ENCODE peak calls at places on chromosomes 16 and 17, in four cellular contexts. E is OCI-LY7, K is testis, O is psoas muscle. T is an unnamed sample.

GRCh38 chr17:31580331-31581021 is 189.0 kb downstream of the RAB11FIP4 start:
- DNase-seq in E (no peak), K (no peak), O (peak), T (no peak)

GRCh38 chr16:4578961-4579530 is 22.9 kb downstream of the C16orf96 start:
- DNase-seq in E (no peak), K (no peak), O (no peak), T (no peak)

GRCh38 chr17:76350463-76350862 is 3.3 kb downstream of the PRPSAP1 start:
- DNase-seq in E (no peak), K (no peak), O (no peak), T (no peak)

GRCh38 chr17:61349350-61349749 is 50.3 kb upstream of the TBX2 start:
- DNase-seq in E (no peak), K (no peak), O (no peak), T (peak)

GRCh38 chr17:18321309-18321708 is 6.2 kb downstream of the SMCR8 start:
- DNase-seq in E (no peak), K (no peak), O (no peak), T (peak)

GRCh38 chr17:79632432-79632735 is 21.5 kb upstream of the RBFOX3 start:
- DNase-seq in E (no peak), K (no peak), O (peak), T (no peak)

GRCh38 chr16:67019171-67019570 is 9.8 kb upstream of the CBFB start:
- DNase-seq in E (no peak), K (peak), O (no peak), T (no peak)

GRCh38 chr17:19345486-19346350 is 16.8 kb downstream of the B9D1 start:
- DNase-seq in E (no peak), K (no peak), O (no peak), T (no peak)

GRCh38 chr17:35587074-35587961 is at the start of gene AP2B1:
- DNase-seq in E (peak), K (peak), O (peak), T (peak)

GRCh38 chr17:49602783-49603182 is 27.1 kb downstream of the NXPH3 start:
- DNase-seq in E (no peak), K (no peak), O (no peak), T (no peak)

GRCh38 chr17:57016066-57016763 is 38.3 kb downstream of the SCPEP1 start:
- DNase-seq in E (no peak), K (no peak), O (no peak), T (no peak)

GRCh38 chr17:74842599-74843351 is 16.9 kb downstream of the GRIN2C start:
- DNase-seq in E (no peak), K (peak), O (peak), T (peak)

GRCh38 chr17:49728425-49728824 is 20.7 kb upstream of the SLC35B1 start:
- DNase-seq in E (no peak), K (no peak), O (no peak), T (no peak)

GRCh38 chr16:75260856-75261589 is 9.6 kb upstream of the BCAR1 start:
- DNase-seq in E (no peak), K (no peak), O (no peak), T (no peak)

GRCh38 chr17:72381597-72382397 is 261.0 kb downstream of the SOX9 start:
- DNase-seq in E (no peak), K (no peak), O (no peak), T (peak)

GRCh38 chr17:78415821-78416301 is 37.4 kb downstream of the PGS1 start:
- DNase-seq in E (no peak), K (no peak), O (no peak), T (no peak)

GRCh38 chr16:46789499-46790414 is 41.2 kb downstream of the C16orf87 start:
- DNase-seq in E (peak), K (peak), O (peak), T (peak)

GRCh38 chr17:38745545-38745944 is 2.6 kb downstream of the PCGF2 start:
- DNase-seq in E (peak), K (no peak), O (peak), T (no peak)

GRCh38 chr16:70470927-70471341 is 16.5 kb downstream of the FCSK start:
- DNase-seq in E (no peak), K (peak), O (no peak), T (peak)

GRCh38 chr16:58048914-58049696 is 23.6 kb downstream of the MMP15 start:
- DNase-seq in E (no peak), K (no peak), O (peak), T (no peak)

GRCh38 chr16:89164436-89164835 is 7.1 kb upstream of the CDH15 start:
- DNase-seq in E (no peak), K (no peak), O (no peak), T (no peak)

GRCh38 chr16:89167425-89167941 is 4.1 kb upstream of the CDH15 start:
- DNase-seq in E (peak), K (peak), O (peak), T (peak)

GRCh38 chr16:89168381-89169189 is 3.0 kb upstream of the CDH15 start:
- DNase-seq in E (peak), K (no peak), O (peak), T (no peak)

GRCh38 chr16:89164847-89165684 is 6.5 kb upstream of the CDH15 start:
- DNase-seq in E (no peak), K (no peak), O (peak), T (no peak)

GRCh38 chr16:89166696-89167424 is 4.7 kb upstream of the CDH15 start:
- DNase-seq in E (no peak), K (no peak), O (peak), T (no peak)
- H3K27ac ChIP-seq in E (no peak), K (no peak), O (no peak), T (no peak)

DNA sequence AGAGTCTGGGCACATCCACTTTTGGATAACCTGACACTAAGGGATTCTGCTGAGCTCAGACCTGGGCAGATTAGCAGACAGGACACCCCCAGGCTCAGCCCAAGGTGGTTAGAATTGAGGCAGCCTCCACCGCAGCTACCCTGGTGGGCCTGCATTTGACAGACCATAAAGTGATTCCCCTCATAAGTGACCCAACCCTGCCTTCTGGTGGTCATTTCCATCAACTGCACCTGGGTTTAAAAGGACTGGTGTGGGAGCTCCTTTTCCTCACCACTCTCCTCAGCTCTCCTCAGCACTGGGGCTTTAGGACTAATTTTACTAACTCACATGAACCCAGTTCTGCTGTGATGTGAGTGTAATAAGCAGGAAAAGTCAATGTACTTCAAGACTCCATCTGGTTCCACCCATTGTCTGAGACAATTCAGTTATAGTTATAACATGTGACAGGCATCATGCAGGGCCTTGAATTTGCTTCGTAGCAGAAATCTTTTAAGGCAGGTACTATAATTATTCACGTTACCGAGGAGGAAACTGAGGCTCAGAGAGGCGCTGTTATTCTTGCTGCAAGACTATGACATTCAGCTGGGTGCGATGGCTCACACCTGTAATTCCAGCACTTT is 42.5 kb downstream of the MYH3 start:
- DNase-seq in E (peak), K (peak), O (peak), T (peak)
- H3K4me3 ChIP-seq in E (no peak), K (no peak), O (peak), T (no peak)

GRCh38 chr17:81438024-81438664 is 42.9 kb downstream of the BAHCC1 start:
- DNase-seq in E (no peak), K (no peak), O (no peak), T (no peak)

GRCh38 chr17:81434681-81435417 is 39.6 kb downstream of the BAHCC1 start:
- DNase-seq in E (no peak), K (no peak), O (no peak), T (no peak)

GRCh38 chr17:81437221-81437651 is 42.0 kb downstream of the BAHCC1 start:
- DNase-seq in E (no peak), K (no peak), O (no peak), T (no peak)

GRCh38 chr17:81435636-81436293 is 40.5 kb downstream of the BAHCC1 start:
- DNase-seq in E (no peak), K (no peak), O (no peak), T (no peak)

DNA sequence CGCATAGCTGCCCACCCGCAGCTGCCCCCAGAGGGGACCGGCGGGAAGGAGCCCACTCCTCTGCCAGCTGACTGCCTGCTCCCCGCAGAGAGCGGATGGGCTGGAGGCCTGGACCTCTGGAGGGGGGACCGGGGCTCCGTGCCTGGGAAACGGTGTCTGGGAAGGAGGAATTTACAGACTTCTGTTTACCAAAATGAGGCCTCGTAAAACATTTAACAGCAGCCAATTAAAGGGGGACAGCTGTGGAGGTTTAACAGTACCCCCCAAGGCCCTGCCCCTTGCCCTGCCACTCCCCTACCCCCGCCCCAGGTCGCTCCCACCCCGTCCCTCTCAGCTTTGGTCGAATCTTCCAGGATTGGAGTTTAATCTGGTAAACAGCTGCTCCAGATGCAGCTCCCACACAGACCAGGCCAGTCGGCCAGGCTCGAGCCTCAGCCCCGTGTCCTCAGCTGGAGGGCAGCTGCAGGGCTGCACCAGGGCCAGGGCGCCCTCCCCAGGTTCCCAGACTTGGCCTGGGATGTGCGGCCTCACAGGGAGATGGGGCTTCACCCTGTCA is 41.1 kb downstream of the BAHCC1 start:
- DNase-seq in E (no peak), K (peak), O (peak), T (no peak)
- TF ChIP-seq CTCF in E (no peak), K (no peak), O (no peak), T (no peak)

DNA sequence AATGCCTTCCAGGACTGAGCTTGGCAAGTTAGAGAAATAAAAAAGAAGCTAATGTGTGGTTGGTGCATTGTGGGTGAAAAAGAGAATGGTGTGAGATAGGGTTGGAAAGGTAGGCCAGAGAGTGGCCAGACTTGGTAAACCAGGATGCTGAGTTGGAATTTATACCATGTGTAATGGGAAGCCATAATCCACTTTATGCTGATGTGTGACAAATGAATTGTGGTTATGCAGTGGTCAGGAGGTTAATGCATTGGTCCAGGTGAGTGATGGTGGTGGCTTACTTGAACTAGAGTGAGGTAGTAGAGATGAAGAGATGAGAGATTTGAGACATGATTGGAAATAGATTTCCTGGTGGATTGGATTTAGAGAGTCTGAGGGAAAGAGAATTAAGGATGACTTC is 1.0 kb downstream of the PFAS start:
- DNase-seq in E (no peak), K (no peak), O (no peak), T (no peak)
- H3K27ac ChIP-seq in E (peak), K (no peak), O (no peak), T (no peak)

GRCh38 chr17:63247706-63248105 is 198.4 kb downstream of the CYB561 start:
- DNase-seq in E (no peak), K (no peak), O (no peak), T (no peak)

GRCh38 chr17:63246344-63246743 is 199.8 kb downstream of the CYB561 start:
- DNase-seq in E (no peak), K (no peak), O (no peak), T (peak)

GRCh38 chr17:63249256-63250006 is 196.7 kb downstream of the CYB561 start:
- DNase-seq in E (no peak), K (no peak), O (no peak), T (peak)

GRCh38 chr17:63250830-63251229 is 195.3 kb downstream of the CYB561 start:
- DNase-seq in E (no peak), K (no peak), O (no peak), T (peak)
- H3K4me3 ChIP-seq in E (no peak), K (no peak), O (no peak), T (no peak)

GRCh38 chr17:48293319-48294192 is 136.5 kb downstream of the SKAP1 start:
- DNase-seq in E (no peak), K (no peak), O (no peak), T (peak)
- TF ChIP-seq CTCF in E (peak), K (no peak), O (no peak), T (no peak)